ENCODE peak calls at places on chromosomes 1 and 21, in nine cellular contexts. One of them, this sample, is unnamed.

GRCh38 chr21:28442624-28443023 is 550.1 kb downstream of the LTN1 start:
- DNase-seq in CD4-positive, alpha-beta memory T cell: no peak
- DNase-seq in fibroblast of lung: peak; percentile 85
- DNase-seq in aorta: no peak
- DNase-seq in osteoblast: peak; percentile 52
- DNase-seq in GM23338: no peak
- DNase-seq in hepatocyte: no peak
- DNase-seq in GM12865: peak; percentile 13
- DNase-seq in spleen: no peak
- DNase-seq in this sample: no peak

GRCh38 chr1:241167121-241167619 is 189.8 kb downstream of the RGS7 start:
- DNase-seq in hepatocyte: no peak
- DNase-seq in osteoblast: no peak
- DNase-seq in spleen: no peak
- DNase-seq in GM23338: no peak
- DNase-seq in CD4-positive, alpha-beta memory T cell: no peak
- DNase-seq in fibroblast of lung: no peak
- DNase-seq in aorta: no peak
- DNase-seq in GM12865: no peak
- DNase-seq in this sample: no peak

GRCh38 chr1:205598841-205599666 is 32.8 kb downstream of the ELK4 start:
- DNase-seq in osteoblast: peak; percentile 89
- DNase-seq in aorta: peak; percentile 90
- DNase-seq in CD4-positive, alpha-beta memory T cell: no peak
- DNase-seq in GM23338: no peak
- DNase-seq in spleen: no peak
- DNase-seq in hepatocyte: peak; percentile 70
- DNase-seq in fibroblast of lung: peak; percentile 98
- DNase-seq in GM12865: no peak
- DNase-seq in this sample: no peak

GRCh38 chr1:228393811-228394570 is 12.6 kb downstream of the TRIM11 start:
- DNase-seq in CD4-positive, alpha-beta memory T cell: no peak
- DNase-seq in GM23338: no peak
- DNase-seq in GM12865: no peak
- DNase-seq in fibroblast of lung: no peak
- DNase-seq in osteoblast: peak; percentile 51
- DNase-seq in spleen: peak; percentile 58
- DNase-seq in aorta: no peak
- DNase-seq in hepatocyte: no peak
- DNase-seq in this sample: no peak

GRCh38 chr1:160971618-160972056 is 17.0 kb upstream of the ITLN2 start:
- DNase-seq in osteoblast: peak; percentile 17
- DNase-seq in GM12865: peak; percentile 72
- DNase-seq in spleen: no peak
- DNase-seq in fibroblast of lung: no peak
- DNase-seq in hepatocyte: no peak
- DNase-seq in GM23338: peak; percentile 79
- DNase-seq in aorta: no peak
- DNase-seq in CD4-positive, alpha-beta memory T cell: no peak
- DNase-seq in this sample: no peak

GRCh38 chr1:210949039-210949438 is 184.9 kb downstream of the KCNH1 start:
- DNase-seq in fibroblast of lung: no peak
- DNase-seq in spleen: no peak
- DNase-seq in CD4-positive, alpha-beta memory T cell: no peak
- DNase-seq in hepatocyte: no peak
- DNase-seq in aorta: no peak
- DNase-seq in osteoblast: peak; percentile 44
- DNase-seq in GM23338: no peak
- DNase-seq in GM12865: no peak
- DNase-seq in this sample: no peak

GRCh38 chr1:107807405-107807804 is 157.6 kb downstream of the VAV3 start:
- DNase-seq in aorta: no peak
- DNase-seq in hepatocyte: no peak
- DNase-seq in spleen: no peak
- DNase-seq in CD4-positive, alpha-beta memory T cell: no peak
- DNase-seq in osteoblast: no peak
- DNase-seq in GM23338: no peak
- DNase-seq in GM12865: no peak
- DNase-seq in fibroblast of lung: no peak
- DNase-seq in this sample: no peak

GRCh38 chr21:38148046-38148445 is 108.7 kb upstream of the KCNJ15 start:
- DNase-seq in GM23338: no peak
- DNase-seq in fibroblast of lung: no peak
- DNase-seq in CD4-positive, alpha-beta memory T cell: no peak
- DNase-seq in GM12865: no peak
- DNase-seq in spleen: no peak
- DNase-seq in osteoblast: no peak
- DNase-seq in aorta: no peak
- DNase-seq in hepatocyte: no peak
- DNase-seq in this sample: no peak

GRCh38 chr1:84632975-84633427 is 57.3 kb downstream of the SSX2IP start:
- DNase-seq in osteoblast: peak; percentile 59
- DNase-seq in aorta: no peak
- DNase-seq in GM23338: no peak
- DNase-seq in GM12865: no peak
- DNase-seq in hepatocyte: peak; percentile 60
- DNase-seq in CD4-positive, alpha-beta memory T cell: no peak
- DNase-seq in fibroblast of lung: peak; percentile 72
- DNase-seq in spleen: no peak
- DNase-seq in this sample: peak; percentile 94

GRCh38 chr1:172662464-172663109 is 3.7 kb downstream of the FASLG start:
- DNase-seq in hepatocyte: no peak
- DNase-seq in CD4-positive, alpha-beta memory T cell: peak; percentile 82
- DNase-seq in fibroblast of lung: peak; percentile 58
- DNase-seq in aorta: peak; percentile 76
- DNase-seq in GM23338: no peak
- DNase-seq in osteoblast: peak; percentile 60
- DNase-seq in GM12865: peak; percentile 73
- DNase-seq in spleen: peak; percentile 90
- DNase-seq in this sample: peak; percentile 66

GRCh38 chr1:21521717-21522060 is 12.5 kb downstream of the ALPL start:
- DNase-seq in CD4-positive, alpha-beta memory T cell: no peak
- DNase-seq in hepatocyte: no peak
- DNase-seq in osteoblast: no peak
- DNase-seq in spleen: peak; percentile 20
- DNase-seq in aorta: no peak
- DNase-seq in GM12865: no peak
- DNase-seq in fibroblast of lung: no peak
- DNase-seq in GM23338: no peak
- DNase-seq in this sample: no peak

GRCh38 chr1:226121049-226121586 is 58.6 kb downstream of the H3-3A start:
- DNase-seq in GM23338: no peak
- DNase-seq in GM12865: no peak
- DNase-seq in hepatocyte: no peak
- DNase-seq in CD4-positive, alpha-beta memory T cell: no peak
- DNase-seq in fibroblast of lung: no peak
- DNase-seq in osteoblast: peak; percentile 62
- DNase-seq in aorta: no peak
- DNase-seq in spleen: no peak
- DNase-seq in this sample: no peak

DNA sequence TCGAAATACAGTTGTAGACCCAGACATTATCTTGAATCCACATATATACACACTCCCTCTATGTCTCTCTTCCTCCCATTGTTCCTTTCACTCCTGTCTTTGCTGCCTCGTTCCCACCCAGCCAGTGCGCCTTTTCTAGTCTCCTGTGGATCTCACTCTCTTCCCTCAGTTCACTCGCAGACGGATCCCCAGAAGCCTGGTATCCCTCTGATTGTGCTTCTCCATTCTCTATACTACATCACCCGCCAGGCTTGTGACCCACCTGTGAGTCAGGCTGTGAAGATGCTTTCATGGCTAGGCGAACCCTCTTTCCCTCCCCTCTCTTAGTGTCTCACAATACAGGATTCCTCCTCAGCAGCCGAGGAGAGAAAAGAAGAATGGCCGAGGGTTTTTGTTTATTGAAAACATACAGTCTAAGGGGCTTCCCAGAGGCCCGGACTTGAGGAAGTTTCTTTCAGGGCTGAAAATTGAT is 1.5 kb downstream of the HCN3 start:
- DNase-seq in spleen: no peak
- DNase-seq in hepatocyte: no peak
- DNase-seq in GM12865: no peak
- DNase-seq in CD4-positive, alpha-beta memory T cell: no peak
- DNase-seq in fibroblast of lung: no peak
- DNase-seq in osteoblast: no peak
- DNase-seq in GM23338: no peak
- DNase-seq in aorta: no peak
- DNase-seq in this sample: no peak
- H3K4me3 ChIP-seq in spleen: peak overlapping the region; percentile 85
- H3K4me3 ChIP-seq in hepatocyte: no peak overlapping the region
- H3K4me3 ChIP-seq in GM12865: no peak overlapping the region
- H3K4me3 ChIP-seq in CD4-positive, alpha-beta memory T cell: no peak overlapping the region
- H3K4me3 ChIP-seq in fibroblast of lung: no peak overlapping the region
- H3K4me3 ChIP-seq in osteoblast: no peak overlapping the region
- H3K4me3 ChIP-seq in GM23338: peak overlapping the region; percentile 89
- H3K4me3 ChIP-seq in aorta: no peak overlapping the region
- H3K4me3 ChIP-seq in this sample: no peak overlapping the region

GRCh38 chr1:118118469-118118868 is 66.6 kb downstream of the SPAG17 start:
- DNase-seq in GM12865: no peak
- DNase-seq in fibroblast of lung: no peak
- DNase-seq in spleen: no peak
- DNase-seq in CD4-positive, alpha-beta memory T cell: no peak
- DNase-seq in hepatocyte: peak; percentile 50
- DNase-seq in osteoblast: peak; percentile 26
- DNase-seq in GM23338: no peak
- DNase-seq in aorta: no peak
- DNase-seq in this sample: peak; percentile 85

GRCh38 chr1:118117521-118117920 is 67.5 kb downstream of the SPAG17 start:
- DNase-seq in spleen: no peak
- DNase-seq in aorta: no peak
- DNase-seq in osteoblast: no peak
- DNase-seq in GM23338: no peak
- DNase-seq in hepatocyte: no peak
- DNase-seq in GM12865: no peak
- DNase-seq in CD4-positive, alpha-beta memory T cell: no peak
- DNase-seq in fibroblast of lung: no peak
- DNase-seq in this sample: no peak

GRCh38 chr1:118116401-118116800 is 68.6 kb downstream of the SPAG17 start:
- DNase-seq in GM23338: no peak
- DNase-seq in osteoblast: peak; percentile 30
- DNase-seq in spleen: no peak
- DNase-seq in GM12865: no peak
- DNase-seq in aorta: no peak
- DNase-seq in fibroblast of lung: peak; percentile 61
- DNase-seq in CD4-positive, alpha-beta memory T cell: no peak
- DNase-seq in hepatocyte: no peak
- DNase-seq in this sample: no peak

GRCh38 chr1:118115567-118116272 is 69.3 kb downstream of the SPAG17 start:
- DNase-seq in GM12865: no peak
- DNase-seq in GM23338: no peak
- DNase-seq in aorta: no peak
- DNase-seq in osteoblast: peak; percentile 41
- DNase-seq in hepatocyte: no peak
- DNase-seq in CD4-positive, alpha-beta memory T cell: no peak
- DNase-seq in spleen: no peak
- DNase-seq in fibroblast of lung: peak; percentile 45
- DNase-seq in this sample: no peak

DNA sequence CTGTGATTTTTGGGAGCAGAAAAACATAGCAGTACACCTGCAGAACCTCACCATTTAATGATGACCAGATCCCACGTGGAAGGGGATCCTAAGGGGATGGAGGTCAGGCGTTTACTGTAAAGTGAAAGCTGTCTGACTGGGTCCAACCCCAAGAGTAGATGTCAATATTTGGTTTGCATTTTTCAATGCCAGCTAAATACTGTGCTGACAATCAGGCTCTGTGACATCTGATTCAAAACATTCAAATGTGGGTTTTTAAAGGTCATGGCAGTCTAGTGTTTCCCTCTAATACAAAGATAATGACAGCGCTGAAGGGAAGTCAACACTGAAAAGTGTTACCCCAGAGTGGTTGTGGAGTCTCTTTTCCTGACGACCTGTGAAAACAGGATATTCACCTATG is 68.1 kb downstream of the SPAG17 start:
- DNase-seq in osteoblast: no peak
- DNase-seq in aorta: no peak
- DNase-seq in hepatocyte: no peak
- DNase-seq in GM12865: no peak
- DNase-seq in spleen: no peak
- DNase-seq in CD4-positive, alpha-beta memory T cell: no peak
- DNase-seq in GM23338: no peak
- DNase-seq in fibroblast of lung: no peak
- DNase-seq in this sample: no peak
- H3K4me3 ChIP-seq in osteoblast: no peak overlapping the region
- H3K4me3 ChIP-seq in aorta: no peak overlapping the region
- H3K4me3 ChIP-seq in hepatocyte: no peak overlapping the region
- H3K4me3 ChIP-seq in GM12865: no peak overlapping the region
- H3K4me3 ChIP-seq in spleen: no peak overlapping the region
- H3K4me3 ChIP-seq in CD4-positive, alpha-beta memory T cell: no peak overlapping the region
- H3K4me3 ChIP-seq in GM23338: no peak overlapping the region
- H3K4me3 ChIP-seq in fibroblast of lung: no peak overlapping the region
- H3K4me3 ChIP-seq in this sample: no peak overlapping the region

DNA sequence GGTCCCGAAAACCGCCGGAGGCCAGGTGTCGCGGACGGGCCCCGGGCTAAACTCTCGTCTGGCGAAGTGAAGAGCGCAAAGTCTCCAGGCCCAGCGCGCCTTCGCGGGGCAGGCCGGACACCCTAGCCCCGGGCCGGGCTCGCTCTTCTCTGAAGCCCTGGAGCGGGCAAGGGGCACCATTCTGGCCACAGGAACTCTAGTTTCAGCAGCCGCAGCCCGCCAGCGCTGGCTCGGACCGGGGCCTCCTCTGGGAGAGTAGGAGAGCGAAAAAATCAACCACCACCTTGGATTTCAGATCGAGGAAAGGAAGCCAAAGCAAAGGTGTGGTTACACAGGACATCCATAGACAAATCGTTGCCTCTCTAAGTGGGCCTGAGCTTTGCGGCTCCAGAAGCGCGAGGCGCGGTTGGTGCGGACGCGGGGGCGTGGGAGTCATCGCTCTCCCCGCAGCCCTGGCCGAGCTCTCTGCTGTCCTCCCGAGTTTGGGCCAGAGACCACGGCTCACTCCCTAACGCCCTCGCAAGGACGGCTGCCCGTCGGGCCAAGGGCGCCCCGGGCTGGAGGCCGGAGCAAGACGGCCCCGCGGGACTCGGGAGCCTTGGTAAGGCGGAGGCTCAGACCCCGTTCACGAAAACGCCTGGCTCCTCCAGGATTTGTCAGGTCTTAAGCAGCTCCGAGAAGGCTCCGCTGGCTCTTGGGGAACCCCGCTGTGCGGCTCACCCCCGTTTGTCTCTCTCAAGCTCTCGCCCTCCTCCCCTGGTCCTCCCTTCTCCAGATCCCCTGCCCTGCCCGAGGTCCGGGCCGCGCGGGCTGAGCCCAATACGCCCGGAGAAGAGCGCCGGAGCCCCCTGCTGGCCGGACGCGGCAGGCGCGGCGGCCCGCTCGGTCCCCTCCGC is 132.9 kb upstream of the DPYD start:
- DNase-seq in GM23338: peak; percentile 88
- DNase-seq in aorta: peak; percentile 70
- DNase-seq in fibroblast of lung: peak; percentile 75
- DNase-seq in spleen: peak; percentile 92
- DNase-seq in GM12865: peak; percentile 69
- DNase-seq in hepatocyte: peak; percentile 86
- DNase-seq in osteoblast: peak; percentile 93
- DNase-seq in CD4-positive, alpha-beta memory T cell: peak; percentile 63
- DNase-seq in this sample: peak; percentile 55
- H3K4me3 ChIP-seq in GM23338: peak overlapping the region; percentile 73
- H3K4me3 ChIP-seq in aorta: no peak overlapping the region
- H3K4me3 ChIP-seq in fibroblast of lung: peak overlapping the region; percentile 48
- H3K4me3 ChIP-seq in spleen: peak overlapping the region; percentile 71
- H3K4me3 ChIP-seq in GM12865: peak overlapping the region; percentile 41
- H3K4me3 ChIP-seq in hepatocyte: peak overlapping the region; percentile 64
- H3K4me3 ChIP-seq in osteoblast: peak overlapping the region; percentile 77
- H3K4me3 ChIP-seq in CD4-positive, alpha-beta memory T cell: no peak overlapping the region
- H3K4me3 ChIP-seq in this sample: peak overlapping the region; percentile 60

GRCh38 chr1:166164995-166165660 is 1.7 kb downstream of the FAM78B start:
- DNase-seq in aorta: peak; percentile 52
- DNase-seq in osteoblast: peak; percentile 87
- DNase-seq in CD4-positive, alpha-beta memory T cell: peak; percentile 9
- DNase-seq in spleen: peak; percentile 80
- DNase-seq in GM23338: peak; percentile 84
- DNase-seq in fibroblast of lung: peak; percentile 44
- DNase-seq in hepatocyte: peak; percentile 73
- DNase-seq in GM12865: peak; percentile 68
- DNase-seq in this sample: peak; percentile 33
- H3K4me3 ChIP-seq in aorta: no peak overlapping the region
- H3K4me3 ChIP-seq in osteoblast: no peak overlapping the region
- H3K4me3 ChIP-seq in CD4-positive, alpha-beta memory T cell: no peak overlapping the region
- H3K4me3 ChIP-seq in spleen: peak overlapping the region; percentile 84
- H3K4me3 ChIP-seq in GM23338: peak overlapping the region; percentile 83
- H3K4me3 ChIP-seq in fibroblast of lung: no peak overlapping the region
- H3K4me3 ChIP-seq in hepatocyte: no peak overlapping the region
- H3K4me3 ChIP-seq in GM12865: peak overlapping the region; percentile 56
- H3K4me3 ChIP-seq in this sample: peak overlapping the region; percentile 17